ENCODE peak calls at places on chromosomes 13 and 19, in ten cellular contexts. O, S, N, G, W, P, F, A, Z and I are unnamed samples.

GRCh38 chr19:49127674-49128544 is 8.6 kb downstream of the PPFIA3 start:
- DNase-seq in O (peak; percentile 98), S (peak; percentile 95), N (peak; percentile 91), G (peak; percentile 93), W (peak; percentile 96), P (peak; percentile 91), F (peak; percentile 89), A (peak; percentile 65), Z (peak; percentile 96), I (peak; percentile 99)

GRCh38 chr19:16328824-16329482 is 4.3 kb downstream of the KLF2 start:
- DNase-seq in O (no peak), S (no peak), N (no peak), G (no peak), W (no peak), P (no peak), F (peak; percentile 35), A (no peak), Z (no peak), I (no peak)

GRCh38 chr19:17830567-17831418 is 9.5 kb upstream of the INSL3 start:
- DNase-seq in O (peak; percentile 98), S (no peak), N (peak; percentile 34), G (peak; percentile 74), W (no peak), P (peak; percentile 47), F (no peak), A (no peak), Z (peak; percentile 84), I (peak; percentile 87)

GRCh38 chr19:17333611-17334413 is 843 bp downstream of the ANO8 start:
- DNase-seq in O (no peak), S (peak; percentile 39), N (peak; percentile 58), G (no peak), W (no peak), P (no peak), F (no peak), A (no peak), Z (no peak), I (peak; percentile 54)

GRCh38 chr19:1854542-1855039 is 6.3 kb upstream of the REXO1 start:
- DNase-seq in O (peak; percentile 73), S (peak; percentile 80), N (no peak), G (no peak), W (no peak), P (no peak), F (no peak), A (no peak), Z (peak; percentile 63), I (no peak)

GRCh38 chr19:14682084-14682483 is 7.4 kb upstream of the ADGRE3 start:
- DNase-seq in O (no peak), S (no peak), N (no peak), G (no peak), W (no peak), P (no peak), F (no peak), A (no peak), Z (no peak), I (no peak)

GRCh38 chr13:65889368-65889767 is 1340.8 kb downstream of the PCDH9 start:
- DNase-seq in O (no peak), S (no peak), N (no peak), G (no peak), W (no peak), P (no peak), F (no peak), A (no peak), Z (no peak), I (no peak)

GRCh38 chr19:49915271-49915670 is 13.7 kb upstream of the ATF5 start:
- DNase-seq in O (no peak), S (no peak), N (no peak), G (no peak), W (no peak), P (no peak), F (no peak), A (no peak), Z (no peak), I (no peak)

GRCh38 chr19:30447276-30447870 is 75.2 kb downstream of the ZNF536 start:
- DNase-seq in O (no peak), S (no peak), N (no peak), G (no peak), W (no peak), P (no peak), F (no peak), A (no peak), Z (no peak), I (no peak)

GRCh38 chr13:61654501-61654900 is 238.9 kb upstream of the PCDH20 start:
- DNase-seq in O (no peak), S (no peak), N (no peak), G (no peak), W (no peak), P (no peak), F (no peak), A (no peak), Z (no peak), I (no peak)

GRCh38 chr13:72221276-72221962 is 354.4 kb upstream of the DACH1 start:
- DNase-seq in O (peak; percentile 75), S (peak; percentile 24), N (no peak), G (peak; percentile 4), W (no peak), P (no peak), F (no peak), A (no peak), Z (peak; percentile 18), I (peak; percentile 36)

GRCh38 chr19:6055013-6055795 is 55.1 kb downstream of the RFX2 start:
- DNase-seq in O (no peak), S (no peak), N (no peak), G (no peak), W (no peak), P (no peak), F (no peak), A (no peak), Z (no peak), I (no peak)

GRCh38 chr13:96551540-96551939 is 442.7 kb downstream of the OXGR1 start:
- DNase-seq in O (no peak), S (no peak), N (no peak), G (peak; percentile 35), W (no peak), P (no peak), F (no peak), A (no peak), Z (no peak), I (no peak)

GRCh38 chr19:22545751-22546150 is 88.4 kb upstream of the ZNF492 start:
- DNase-seq in O (no peak), S (peak; percentile 41), N (no peak), G (peak; percentile 18), W (no peak), P (peak; percentile 57), F (no peak), A (no peak), Z (peak; percentile 51), I (peak; percentile 1)

GRCh38 chr13:21837841-21838551 is 167.1 kb downstream of the FGF9 start:
- DNase-seq in O (no peak), S (no peak), N (no peak), G (no peak), W (no peak), P (no peak), F (no peak), A (no peak), Z (no peak), I (peak; percentile 77)

GRCh38 chr13:53631511-53631910 is 602.9 kb downstream of the OLFM4 start:
- DNase-seq in O (no peak), S (no peak), N (no peak), G (no peak), W (no peak), P (no peak), F (no peak), A (no peak), Z (no peak), I (no peak)

GRCh38 chr19:11092181-11092538 is 2.9 kb downstream of the LDLR start:
- DNase-seq in O (no peak), S (no peak), N (no peak), G (no peak), W (no peak), P (no peak), F (peak; percentile 27), A (no peak), Z (no peak), I (peak; percentile 73)

GRCh38 chr19:23116802-23117571 is at the start of gene ZNF730:
- DNase-seq in O (peak; percentile 97), S (peak; percentile 54), N (peak; percentile 35), G (peak; percentile 17), W (peak; percentile 8), P (no peak), F (no peak), A (peak; percentile 14), Z (peak; percentile 45), I (peak; percentile 1)

GRCh38 chr19:49333426-49334288 is 1.5 kb upstream of the CD37 start:
- DNase-seq in O (peak; percentile 42), S (peak; percentile 52), N (peak; percentile 53), G (no peak), W (no peak), P (no peak), F (peak; percentile 48), A (no peak), Z (no peak), I (peak; percentile 25)

GRCh38 chr19:5907216-5907615 is 2.5 kb downstream of the VMAC start:
- DNase-seq in O (no peak), S (no peak), N (no peak), G (no peak), W (no peak), P (no peak), F (no peak), A (no peak), Z (no peak), I (no peak)

GRCh38 chr13:48976677-48977625 is 1.2 kb downstream of the FNDC3A start:
- DNase-seq in O (no peak), S (no peak), N (no peak), G (peak; percentile 85), W (no peak), P (peak; percentile 38), F (no peak), A (peak; percentile 65), Z (no peak), I (peak; percentile 93)